ENCODE peak calls at places on chromosomes 3 and 15, in eight cellular contexts. H, Z, K, G, C, O, Y and D are unnamed samples.
A peak's percentile ranks its signal among the peaks of the same experiment; 100 is the strongest.

GRCh38 chr3:178439504-178439903 is 96.7 kb upstream of the KCNMB2 start:
- DNase-seq in H (no peak), Z (no peak), K (peak; percentile 52), G (no peak), C (no peak), O (no peak), Y (no peak), D (peak; percentile 57)

GRCh38 chr15:43241100-43241499 is 20.3 kb upstream of the EPB42 start:
- DNase-seq in H (peak; percentile 32), Z (peak; percentile 80), K (peak; percentile 76), G (no peak), C (peak; percentile 42), O (peak; percentile 9), Y (no peak), D (peak; percentile 90)

GRCh38 chr15:71761649-71762048 is 48.7 kb upstream of the NR2E3 start:
- DNase-seq in H (peak; percentile 35), Z (no peak), K (peak; percentile 82), G (no peak), C (peak; percentile 78), O (no peak), Y (no peak), D (peak; percentile 80)

GRCh38 chr15:31074321-31074720 is 27.2 kb downstream of the TRPM1 start:
- DNase-seq in H (no peak), Z (no peak), K (no peak), G (no peak), C (no peak), O (no peak), Y (no peak), D (no peak)

GRCh38 chr3:158205994-158206393 is 96.1 kb downstream of the RSRC1 start:
- DNase-seq in H (no peak), Z (no peak), K (peak; percentile 13), G (no peak), C (no peak), O (no peak), Y (no peak), D (no peak)

GRCh38 chr3:161423911-161424522 is 52.7 kb upstream of the SPTSSB start:
- DNase-seq in H (peak; percentile 15), Z (no peak), K (peak; percentile 52), G (peak; percentile 9), C (no peak), O (no peak), Y (no peak), D (no peak)

GRCh38 chr3:50350213-50350526 is 405 bp downstream of the NPRL2 start:
- DNase-seq in H (no peak), Z (no peak), K (no peak), G (no peak), C (no peak), O (no peak), Y (no peak), D (no peak)

GRCh38 chr3:101184111-101184510 is 136.3 kb downstream of the IMPG2 start:
- DNase-seq in H (no peak), Z (no peak), K (no peak), G (no peak), C (no peak), O (no peak), Y (no peak), D (no peak)

GRCh38 chr3:46209751-46210470 is 1.8 kb upstream of the CCR1 start:
- DNase-seq in H (no peak), Z (no peak), K (no peak), G (no peak), C (no peak), O (no peak), Y (no peak), D (no peak)

GRCh38 chr15:75687486-75688277 is 25.0 kb downstream of the CSPG4 start:
- DNase-seq in H (no peak), Z (no peak), K (no peak), G (no peak), C (no peak), O (no peak), Y (no peak), D (no peak)

GRCh38 chr15:100951965-100952364 is 32.8 kb downstream of the LRRK1 start:
- DNase-seq in H (no peak), Z (no peak), K (no peak), G (no peak), C (no peak), O (no peak), Y (no peak), D (no peak)

GRCh38 chr3:104952587-104952986 is 414.1 kb upstream of the ALCAM start:
- DNase-seq in H (no peak), Z (no peak), K (peak; percentile 72), G (no peak), C (peak; percentile 72), O (no peak), Y (no peak), D (peak; percentile 97)

GRCh38 chr3:163043074-163043473 is 1546.5 kb downstream of the OTOL1 start:
- DNase-seq in H (no peak), Z (no peak), K (peak; percentile 46), G (no peak), C (no peak), O (no peak), Y (no peak), D (no peak)

GRCh38 chr15:60255390-60255789 is 142.4 kb downstream of the ANXA2 start:
- DNase-seq in H (peak; percentile 8), Z (no peak), K (no peak), G (no peak), C (peak; percentile 57), O (no peak), Y (no peak), D (no peak)

GRCh38 chr15:59997070-59997701 is 6.9 kb upstream of the FOXB1 start:
- DNase-seq in H (no peak), Z (no peak), K (no peak), G (no peak), C (no peak), O (no peak), Y (peak; percentile 23), D (no peak)

GRCh38 chr3:9623148-9623547 is 26.2 kb upstream of the MTMR14 start:
- DNase-seq in H (no peak), Z (no peak), K (no peak), G (no peak), C (no peak), O (no peak), Y (no peak), D (no peak)

GRCh38 chr3:34066328-34066727 is 267.9 kb downstream of the PDCD6IP start:
- DNase-seq in H (no peak), Z (no peak), K (no peak), G (no peak), C (no peak), O (no peak), Y (no peak), D (no peak)